ENCODE peak calls at places on chromosomes 6 and 20, in six cellular contexts. P is naive thymus-derived CD4-positive, alpha-beta T cell; X is lower lobe of right lung; U is Panc1; L is body of pancreas; H is left lung. G is an unnamed sample. For H3K4me1, the result is how much of the 10 kb centered on the place peaks cover.

GRCh38 chr6:89859744-89860143 is 30.1 kb downstream of the CASP8AP2 start:
- ATAC-seq in P (no peak), X (no peak), U (no peak), L (no peak), H (no peak), G (no peak)

GRCh38 chr6:78607188-78607587 is 260.2 kb upstream of the IRAK1BP1 start:
- ATAC-seq in P (no peak), X (no peak), U (no peak), L (no peak), H (no peak), G (no peak)

GRCh38 chr6:87817226-87817625 is 115.2 kb upstream of the AKIRIN2 start:
- ATAC-seq in P (no peak), X (no peak), U (no peak), L (no peak), H (no peak), G (no peak)

GRCh38 chr20:49957487-49957938 is 21.3 kb downstream of the RNF114 start:
- ATAC-seq in P (no peak), X (no peak), U (no peak), L (no peak), H (no peak), G (no peak)

GRCh38 chr6:153117986-153118886 is 12.8 kb downstream of the RGS17 start:
- ATAC-seq in P (peak), X (no peak), U (no peak), L (peak), H (peak), G (no peak)

GRCh38 chr6:150273457-150274309 is 95.1 kb upstream of the IYD start:
- ATAC-seq in P (no peak), X (no peak), U (no peak), L (no peak), H (no peak), G (no peak)

GRCh38 chr20:44703956-44704488 is 11.1 kb upstream of the CCN5 start:
- ATAC-seq in P (no peak), X (no peak), U (no peak), L (no peak), H (no peak), G (no peak)

GRCh38 chr20:48668451-48668946 is 159.3 kb downstream of the PREX1 start:
- ATAC-seq in P (no peak), X (peak), U (peak), L (no peak), H (peak), G (peak)

GRCh38 chr20:57155415-57155814 is 111.0 kb downstream of the BMP7 start:
- ATAC-seq in P (no peak), X (no peak), U (no peak), L (no peak), H (no peak), G (no peak)

GRCh38 chr20:25453035-25453810 is 45.8 kb downstream of the GINS1 start:
- ATAC-seq in P (no peak), X (no peak), U (peak), L (no peak), H (no peak), G (no peak)

GRCh38 chr20:39044501-39044900 is 82.4 kb downstream of the DHX35 start:
- ATAC-seq in P (no peak), X (no peak), U (no peak), L (no peak), H (no peak), G (no peak)

GRCh38 chr6:152391179-152391880 is 245.8 kb downstream of the SYNE1 start:
- ATAC-seq in P (no peak), X (no peak), U (no peak), L (peak), H (no peak), G (no peak)

GRCh38 chr20:25044660-25045342 is 13.1 kb downstream of the ACSS1 start:
- ATAC-seq in P (no peak), X (no peak), U (no peak), L (no peak), H (no peak), G (no peak)

GRCh38 chr20:52039746-52040145 is 151.8 kb downstream of the ZFP64 start:
- ATAC-seq in P (no peak), X (no peak), U (no peak), L (no peak), H (no peak), G (no peak)

GRCh38 chr6:34731393-34732060 is 25.8 kb upstream of the SNRPC start:
- ATAC-seq in P (no peak), X (no peak), U (no peak), L (no peak), H (no peak), G (no peak)

GRCh38 chr20:35968930-35969329 is 540 bp downstream of the CNBD2 start:
- ATAC-seq in P (no peak), X (no peak), U (no peak), L (no peak), H (no peak), G (no peak)

GRCh38 chr6:104799134-104799657 is 60.5 kb downstream of the HACE1 start:
- ATAC-seq in P (no peak), X (no peak), U (no peak), L (no peak), H (no peak), G (no peak)

GRCh38 chr20:53804920-53805894 is 211.6 kb upstream of the ZNF217 start:
- ATAC-seq in P (no peak), X (no peak), U (peak), L (no peak), H (peak), G (no peak)

GRCh38 chr6:21958428-21958827 is 338.4 kb downstream of the PRL start:
- ATAC-seq in P (no peak), X (no peak), U (no peak), L (no peak), H (no peak), G (no peak)

GRCh38 chr6:90578894-90579549 is 7.8 kb downstream of the MAP3K7 start:
- ATAC-seq in P (no peak), X (no peak), U (no peak), L (no peak), H (no peak), G (no peak)

GRCh38 chr20:63525968-63526367 is 5.4 kb downstream of the PPDPF start:
- ATAC-seq in P (no peak), X (no peak), U (no peak), L (no peak), H (no peak), G (no peak)

GRCh38 chr20:7897965-7898364 is 42.3 kb downstream of the HAO1 start:
- ATAC-seq in P (no peak), X (peak), U (no peak), L (no peak), H (no peak), G (no peak)

GRCh38 chr20:13220194-13220856 is 749 bp upstream of the ISM1 start:
- ATAC-seq in P (peak), X (peak), U (peak), L (peak), H (peak), G (peak)

GRCh38 chr6:17349437-17349836 is 44.0 kb upstream of the CAP2 start:
- ATAC-seq in P (no peak), X (no peak), U (peak), L (no peak), H (no peak), G (no peak)

GRCh38 chr20:22333885-22334545 is 250.4 kb downstream of the FOXA2 start:
- ATAC-seq in P (peak), X (peak), U (no peak), L (peak), H (peak), G (no peak)

GRCh38 chr6:15881150-15881549 is 218.3 kb upstream of the DTNBP1 start:
- ATAC-seq in P (peak), X (no peak), U (no peak), L (no peak), H (peak), G (peak)

GRCh38 chr20:30281584-30282197 is 975.8 kb upstream of the DEFB115 start:
- ATAC-seq in P (no peak), X (no peak), U (no peak), L (no peak), H (no peak), G (no peak)

GRCh38 chr20:16363832-16364687 is 209.2 kb downstream of the KIF16B start:
- ATAC-seq in P (no peak), X (no peak), U (no peak), L (no peak), H (peak), G (no peak)

GRCh38 chr20:36848078-36848660 is 27.8 kb upstream of the TLDC2 start:
- ATAC-seq in P (no peak), X (peak), U (no peak), L (peak), H (peak), G (peak)

GRCh38 chr20:50704971-50705370 is 13.6 kb upstream of the RIPOR3 start:
- ATAC-seq in P (no peak), X (no peak), U (no peak), L (no peak), H (peak), G (no peak)

GRCh38 chr6:151610336-151610735 is 116.5 kb downstream of the CCDC170 start:
- ATAC-seq in P (no peak), X (no peak), U (no peak), L (no peak), H (no peak), G (no peak)

GRCh38 chr6:29728173-29728879 is 5.1 kb downstream of the HLA-F start:
- ATAC-seq in P (no peak), X (no peak), U (no peak), L (no peak), H (no peak), G (no peak)

GRCh38 chr20:12702312-12702711 is 306.5 kb upstream of the SPTLC3 start:
- ATAC-seq in P (no peak), X (no peak), U (no peak), L (no peak), H (no peak), G (no peak)

GRCh38 chr6:167944130-167944529 is 53.3 kb upstream of the KIF25 start:
- ATAC-seq in P (no peak), X (no peak), U (no peak), L (no peak), H (no peak), G (no peak)

GRCh38 chr6:63677282-63677681 is 41.7 kb downstream of the PHF3 start:
- ATAC-seq in P (no peak), X (peak), U (no peak), L (peak), H (peak), G (no peak)

DNA sequence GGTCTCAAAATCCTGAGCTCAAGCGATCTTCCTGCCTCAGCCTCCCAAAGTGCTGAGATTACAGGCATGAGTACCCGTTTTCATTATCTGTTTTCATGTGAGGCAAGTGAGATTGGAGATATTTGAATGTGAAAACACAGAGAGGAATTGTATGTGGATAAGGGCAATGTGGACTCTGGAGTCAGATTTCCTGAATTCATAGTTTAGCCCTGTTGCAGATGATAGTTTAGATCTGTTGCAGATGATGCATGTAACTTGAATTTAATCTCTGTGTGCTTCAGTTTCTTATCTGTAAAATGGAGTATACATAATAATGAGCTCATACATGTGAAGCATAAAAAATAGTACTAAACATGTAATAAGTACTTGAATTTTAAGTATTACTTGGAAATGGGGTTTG is 3.7 kb downstream of the SMPDL3A start:
- ATAC-seq in P (no peak), X (no peak), U (no peak), L (no peak), H (no peak), G (no peak)
- H3K4me1 ChIP-seq in P (under half), X (under half), U (under half), L (half or more), H (under half), G (under half)

GRCh38 chr6:2852921-2853322 is 11.3 kb upstream of the SERPINB1 start:
- ATAC-seq in P (no peak), X (no peak), U (no peak), L (no peak), H (no peak), G (no peak)
- H3K4me1 ChIP-seq in P (half or more), X (half or more), U (under half), L (under half), H (under half), G (under half)

GRCh38 chr6:111769365-111770127 is 103.7 kb downstream of the FYN start:
- ATAC-seq in P (no peak), X (no peak), U (no peak), L (no peak), H (no peak), G (no peak)
- H3K4me1 ChIP-seq in P (half or more), X (under half), U (under half), L (under half), H (under half), G (under half)

GRCh38 chr20:47576516-47577033 is 74.9 kb downstream of the NCOA3 start:
- ATAC-seq in P (peak), X (peak), U (peak), L (peak), H (peak), G (peak)
- H3K4me1 ChIP-seq in P (under half), X (half or more), U (half or more), L (under half), H (under half), G (under half)

DNA sequence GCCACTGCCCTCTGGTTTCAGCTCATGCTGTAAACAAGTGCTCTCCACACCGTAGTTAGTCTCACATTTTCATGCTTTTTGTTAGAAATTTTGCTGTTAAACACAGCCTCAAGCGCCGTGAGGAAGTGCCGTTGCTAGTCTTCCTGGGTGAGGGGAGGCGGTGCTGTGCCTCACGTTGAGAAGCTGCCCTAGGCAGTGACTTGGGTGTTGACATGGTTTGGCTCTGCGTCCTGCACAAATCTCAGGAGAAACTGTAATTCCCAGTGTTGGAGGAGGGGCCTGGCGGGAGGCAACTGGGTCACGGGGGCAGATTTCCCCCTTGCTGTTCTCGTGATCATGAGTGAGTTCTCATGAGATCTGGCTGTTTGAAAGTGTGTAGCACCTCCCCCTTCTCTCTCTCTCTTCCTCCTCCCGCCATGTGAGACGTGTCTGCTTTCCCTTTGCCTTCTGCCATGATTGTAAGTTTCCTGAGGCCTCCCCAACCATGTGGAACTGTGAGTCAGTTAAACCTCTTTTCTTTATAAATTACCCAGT is 95.8 kb downstream of the ERMARD start:
- ATAC-seq in P (no peak), X (no peak), U (no peak), L (no peak), H (no peak), G (no peak)
- H3K4me1 ChIP-seq in P (under half), X (under half), U (under half), L (under half), H (under half), G (under half)